ENCODE peak calls at places on chromosomes 5 and 9, in six cellular contexts. Y, W, U, X, S and C are unnamed samples.

GRCh38 chr5:84248013-84248412 is 136.7 kb downstream of the EDIL3 start:
- DNase-seq in W (no peak), S (no peak), Y (no peak), U (no peak), X (no peak), C (no peak)

GRCh38 chr5:86748538-86749105 is 130.9 kb downstream of the COX7C start:
- DNase-seq in U (no peak), X (no peak), S (no peak), Y (no peak), W (no peak), C (no peak)

GRCh38 chr5:113615708-113616107 is 102.2 kb downstream of the YTHDC2 start:
- DNase-seq in X (no peak), S (no peak), U (no peak), Y (no peak), W (no peak), C (no peak)

GRCh38 chr9:77015291-77016048 is 4.0 kb upstream of the FOXB2 start:
- DNase-seq in W (no peak), Y (no peak), U (no peak), S (no peak), X (no peak), C (no peak)

GRCh38 chr5:66904189-66904588 is 292.4 kb downstream of the CD180 start:
- DNase-seq in X (no peak), U (no peak), S (no peak), W (no peak), Y (no peak), C (no peak)

GRCh38 chr5:123670981-123671557 is 159.1 kb downstream of the CSNK1G3 start:
- DNase-seq in S (peak; percentile 42), W (peak; percentile 33), Y (peak; percentile 23), X (peak; percentile 25), U (peak; percentile 12), C (no peak)

GRCh38 chr5:78701795-78702406 is 53.3 kb upstream of the LHFPL2 start:
- DNase-seq in U (no peak), S (no peak), W (no peak), Y (no peak), X (no peak), C (no peak)

GRCh38 chr9:133374612-133375115 is 1.2 kb downstream of the SURF4 start:
- DNase-seq in S (no peak), W (no peak), U (no peak), X (no peak), Y (peak; percentile 30), C (no peak)

GRCh38 chr9:135517407-135517822 is 3.8 kb upstream of the LCN1 start:
- DNase-seq in X (no peak), S (no peak), U (no peak), Y (no peak), W (no peak), C (no peak)

GRCh38 chr9:36298566-36298965 is 40.3 kb upstream of the GNE start:
- DNase-seq in U (no peak), W (no peak), S (no peak), X (no peak), Y (peak; percentile 82), C (no peak)

GRCh38 chr5:74422671-74423070 is 217.9 kb downstream of the ENC1 start:
- DNase-seq in S (no peak), Y (peak; percentile 59), U (no peak), W (no peak), X (no peak), C (no peak)

GRCh38 chr9:33687779-33688178 is 107.6 kb upstream of the PRSS3 start:
- DNase-seq in Y (no peak), S (no peak), U (no peak), W (no peak), X (no peak), C (no peak)

GRCh38 chr5:1444361-1445189 is 665 bp downstream of the SLC6A3 start:
- DNase-seq in W (peak; percentile 15), S (no peak), X (no peak), U (no peak), Y (no peak), C (no peak)

GRCh38 chr5:174734571-174735497 is 10.5 kb downstream of the MSX2 start:
- DNase-seq in U (no peak), S (no peak), Y (no peak), X (no peak), W (no peak), C (no peak)

GRCh38 chr5:110398951-110399350 is 327.5 kb downstream of the TMEM232 start:
- DNase-seq in U (no peak), X (no peak), Y (no peak), S (no peak), W (no peak), C (no peak)

GRCh38 chr5:81789033-81789432 is 38.1 kb upstream of the SSBP2 start:
- DNase-seq in X (no peak), Y (peak; percentile 75), S (no peak), W (no peak), U (no peak), C (no peak)

GRCh38 chr5:148794275-148794674 is 32.1 kb upstream of the ADRB2 start:
- DNase-seq in X (no peak), U (no peak), S (no peak), Y (no peak), W (no peak), C (no peak)
- H3K27ac ChIP-seq in X (no peak overlapping the region), U (no peak overlapping the region), S (no peak overlapping the region), Y (no peak overlapping the region), W (no peak overlapping the region), C (no peak overlapping the region)

GRCh38 chr5:180810210-180811011 is 7.8 kb upstream of the MGAT1 start:
- DNase-seq in W (peak; percentile 99), S (peak; percentile 98), Y (peak; percentile 94), X (peak; percentile 96), U (peak; percentile 99), C (peak; percentile 70)

GRCh38 chr5:180807654-180808414 is 5.2 kb upstream of the MGAT1 start:
- DNase-seq in Y (no peak), W (peak; percentile 11), X (no peak), S (no peak), U (no peak), C (no peak)

GRCh38 chr5:180809403-180810209 is 7.0 kb upstream of the MGAT1 start:
- DNase-seq in Y (peak; percentile 90), X (peak; percentile 87), U (peak; percentile 98), W (peak; percentile 94), S (peak; percentile 93), C (peak; percentile 75)

GRCh38 chr5:180806351-180807011 is 3.9 kb upstream of the MGAT1 start:
- DNase-seq in U (no peak), X (no peak), S (no peak), Y (no peak), W (peak; percentile 17), C (no peak)

DNA sequence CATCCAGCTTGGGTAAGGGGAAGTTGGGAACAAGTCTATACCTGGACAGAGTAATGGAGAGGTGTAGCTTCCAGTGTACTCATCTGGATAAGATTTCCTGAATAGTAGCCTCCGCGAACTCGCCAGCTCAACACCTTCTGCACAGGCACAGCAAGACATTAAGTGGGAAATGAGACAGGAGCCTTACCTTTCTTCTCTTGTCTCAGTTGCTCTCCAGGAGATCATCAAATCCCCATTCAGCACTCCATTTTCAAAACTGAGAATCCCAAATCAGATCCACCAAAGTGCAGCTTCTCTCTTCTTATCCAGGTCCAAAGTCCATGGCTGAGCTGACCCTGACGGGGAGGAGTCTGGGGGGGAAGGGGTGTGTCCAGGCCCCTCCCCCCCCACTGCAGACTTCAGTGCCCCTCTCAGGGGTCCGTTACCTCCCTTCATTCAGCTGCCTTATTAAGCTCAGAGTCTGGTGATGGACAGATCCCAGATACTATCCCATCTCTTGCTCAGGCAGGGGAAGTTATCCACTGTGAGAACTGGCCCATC is 5.9 kb upstream of the MGAT1 start:
- DNase-seq in U (no peak), X (no peak), W (peak; percentile 15), S (no peak), Y (peak; percentile 40), C (no peak)
- H3K27ac ChIP-seq in U (peak overlapping the region; percentile 96), X (peak overlapping the region; percentile 99), W (no peak overlapping the region), S (peak overlapping the region; percentile 98), Y (no peak overlapping the region), C (peak overlapping the region; percentile 94)

GRCh38 chr5:5339257-5339656 is 83.2 kb upstream of the ICE1 start:
- DNase-seq in U (no peak), W (no peak), X (no peak), Y (no peak), S (no peak), C (no peak)
- H3K27ac ChIP-seq in U (no peak overlapping the region), W (no peak overlapping the region), X (no peak overlapping the region), Y (no peak overlapping the region), S (no peak overlapping the region), C (no peak overlapping the region)

GRCh38 chr5:96332535-96333396 is 100.3 kb downstream of the PCSK1 start:
- DNase-seq in U (no peak), X (peak; percentile 50), W (no peak), S (no peak), Y (no peak), C (no peak)
- H3K27ac ChIP-seq in U (no peak overlapping the region), X (peak overlapping the region; percentile 74), W (no peak overlapping the region), S (peak overlapping the region; percentile 48), Y (no peak overlapping the region), C (no peak overlapping the region)

GRCh38 chr5:172188033-172188892 is at the start of gene STK10:
- DNase-seq in S (peak; percentile 94), U (peak; percentile 90), X (peak; percentile 87), Y (peak; percentile 90), W (peak; percentile 95), C (peak; percentile 60)
- H3K27ac ChIP-seq in S (peak within 1 kb of the TSS; percentile 84), U (peak within 1 kb of the TSS; percentile 94), X (peak within 1 kb of the TSS; percentile 84), Y (peak within 1 kb of the TSS; percentile 90), W (peak within 1 kb of the TSS; percentile 63), C (peak within 1 kb of the TSS; percentile 89)

DNA sequence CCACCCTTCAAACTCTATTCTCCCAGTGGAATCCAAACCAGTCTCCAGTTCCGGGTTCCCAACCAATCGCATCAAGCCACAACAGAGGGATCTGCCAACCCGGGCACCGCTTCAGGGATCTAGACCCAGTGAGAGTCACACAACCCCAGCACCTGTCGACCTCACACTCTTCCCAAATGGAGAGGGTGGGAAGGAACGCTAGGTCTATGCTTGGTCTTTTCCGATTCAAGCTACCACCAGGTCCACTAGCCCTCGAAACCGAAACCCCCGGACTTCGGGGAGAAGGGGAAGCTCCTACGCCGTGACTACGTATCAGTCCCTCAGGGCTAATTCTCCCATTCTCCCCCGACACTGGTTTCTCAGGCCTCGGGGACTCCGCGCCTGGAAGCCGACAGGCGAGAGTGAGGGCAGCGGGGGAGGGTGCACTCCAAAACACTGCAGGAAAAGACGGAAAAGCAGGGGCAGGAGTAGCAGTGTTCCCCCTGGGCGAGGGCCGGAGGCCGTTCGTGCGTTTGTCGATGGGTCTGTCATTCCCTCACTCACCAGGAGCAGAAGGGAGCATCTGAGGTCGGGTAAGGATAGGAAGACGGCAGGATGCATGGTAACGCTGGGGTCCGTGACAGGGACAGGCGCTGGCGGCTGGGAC is 436 bp downstream of the ERP44 start:
- DNase-seq in S (peak; percentile 74), W (peak; percentile 32), X (peak; percentile 64), Y (peak; percentile 91), U (no peak), C (peak; percentile 50)
- H3K27ac ChIP-seq in S (peak overlapping the region; percentile 79), W (no peak overlapping the region), X (peak overlapping the region; percentile 83), Y (peak overlapping the region; percentile 68), U (peak overlapping the region; percentile 89), C (peak overlapping the region; percentile 83)

GRCh38 chr5:169716287-169716686 is 79.2 kb downstream of the DOCK2 start:
- DNase-seq in U (no peak), S (no peak), X (no peak), W (no peak), Y (peak; percentile 62), C (no peak)
- H3K27ac ChIP-seq in U (no peak overlapping the region), S (no peak overlapping the region), X (no peak overlapping the region), W (no peak overlapping the region), Y (peak overlapping the region; percentile 29), C (peak overlapping the region; percentile 75)

DNA sequence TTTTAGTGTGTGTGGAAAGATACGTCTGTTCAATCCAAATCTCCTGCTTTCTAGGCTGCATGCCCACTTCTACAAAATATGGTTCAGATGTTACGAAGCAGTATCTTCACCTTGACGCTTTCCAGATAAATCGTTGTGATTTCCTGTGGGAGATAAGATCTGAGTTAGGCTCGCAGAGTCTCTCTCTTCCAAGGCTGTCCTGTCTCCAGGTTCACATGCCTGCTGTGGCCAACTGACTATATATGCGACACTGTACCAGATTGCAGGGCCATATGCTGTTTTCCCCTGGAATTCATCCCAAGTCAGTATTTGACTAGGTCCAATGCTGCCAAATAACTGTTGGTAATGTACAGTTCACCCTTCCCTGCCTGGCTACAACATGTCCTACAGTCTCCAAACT is 47.9 kb downstream of the TMEM252 start:
- DNase-seq in S (no peak), W (no peak), X (peak; percentile 18), Y (no peak), U (no peak), C (no peak)
- H3K27ac ChIP-seq in S (no peak overlapping the region), W (no peak overlapping the region), X (peak overlapping the region; percentile 20), Y (no peak overlapping the region), U (no peak overlapping the region), C (no peak overlapping the region)